ENCODE peak calls at places on chromosomes 6 and 20, in eight cellular contexts. T is suprapubic skin, I is stomach, M is HCT116, R is spleen, J is GM23338, N is endothelial cell of umbilical vein, X is GM12892. C is an unnamed sample.

GRCh38 chr6:147135211-147135672 is 69.0 kb upstream of the STXBP5 start:
- DNase-seq in J (peak), N (no peak), T (no peak), X (no peak), M (no peak), R (no peak), I (no peak), C (no peak)

GRCh38 chr6:163963205-163964120 is 548.9 kb downstream of the QKI start:
- DNase-seq in N (no peak), I (no peak), X (no peak), T (no peak), M (no peak), R (no peak), J (no peak), C (no peak)

GRCh38 chr20:45229264-45230056 is 8.3 kb downstream of the SEMG2 start:
- DNase-seq in X (no peak), R (peak), J (peak), I (peak), N (no peak), M (peak), T (no peak), C (no peak)

GRCh38 chr6:150627601-150628012 is 27.9 kb downstream of the PLEKHG1 start:
- DNase-seq in M (no peak), R (no peak), J (no peak), T (no peak), X (no peak), I (no peak), N (peak), C (no peak)

GRCh38 chr6:34992353-34992752 is 103.3 kb downstream of the ANKS1A start:
- DNase-seq in I (no peak), X (no peak), T (no peak), J (no peak), N (no peak), R (no peak), M (no peak), C (no peak)

GRCh38 chr20:39935921-39936320 is 753.1 kb downstream of the MAFB start:
- DNase-seq in I (no peak), M (no peak), X (no peak), T (no peak), R (no peak), N (no peak), J (no peak), C (no peak)

GRCh38 chr6:31640612-31641011 is 11.8 kb downstream of the BAG6 start:
- DNase-seq in M (no peak), X (no peak), J (no peak), N (no peak), I (no peak), T (no peak), R (no peak), C (no peak)

GRCh38 chr6:17679726-17680125 is 27.0 kb downstream of the NUP153 start:
- DNase-seq in M (no peak), X (no peak), J (peak), N (no peak), I (no peak), R (no peak), T (no peak), C (no peak)

GRCh38 chr6:40054186-40054585 is 119.9 kb upstream of the MOCS1 start:
- DNase-seq in M (no peak), J (no peak), X (no peak), T (no peak), N (no peak), I (no peak), R (no peak), C (no peak)

GRCh38 chr20:46835418-46835817 is 59.2 kb upstream of the EYA2 start:
- DNase-seq in R (no peak), T (no peak), X (no peak), N (no peak), I (no peak), J (no peak), M (no peak), C (no peak)

GRCh38 chr6:88780714-88781389 is 182.6 kb downstream of the RNGTT start:
- DNase-seq in I (no peak), R (no peak), X (no peak), J (peak), N (peak), M (peak), T (no peak), C (peak)

GRCh38 chr6:30963641-30964040 is 19.9 kb upstream of the MUC21 start:
- DNase-seq in I (no peak), M (no peak), R (no peak), X (no peak), N (no peak), T (no peak), J (no peak), C (no peak)

GRCh38 chr6:31776563-31776960 is 566 bp downstream of the VWA7 start:
- DNase-seq in J (peak), N (no peak), X (no peak), I (no peak), R (no peak), M (no peak), T (no peak), C (no peak)

GRCh38 chr6:3366596-3367413 is 90.0 kb downstream of the SLC22A23 start:
- DNase-seq in X (no peak), T (no peak), N (no peak), M (no peak), R (no peak), I (no peak), J (no peak), C (no peak)

GRCh38 chr20:41052742-41053419 is 24.3 kb downstream of the TOP1 start:
- DNase-seq in T (no peak), M (no peak), X (no peak), I (no peak), J (peak), R (no peak), N (peak), C (no peak)

GRCh38 chr6:28766426-28766825 is 157.4 kb downstream of the TRIM27 start:
- DNase-seq in R (no peak), I (no peak), J (peak), N (no peak), T (no peak), X (no peak), M (no peak), C (no peak)

GRCh38 chr6:19578489-19578888 is 258.7 kb upstream of the ID4 start:
- DNase-seq in I (no peak), M (no peak), J (no peak), R (no peak), T (no peak), N (no peak), X (no peak), C (no peak)

GRCh38 chr6:17473554-17473953 is 80.2 kb downstream of the CAP2 start:
- DNase-seq in X (no peak), R (no peak), M (no peak), J (no peak), T (no peak), I (no peak), N (no peak), C (no peak)

GRCh38 chr6:148203970-148204369 is 138.7 kb upstream of the SASH1 start:
- DNase-seq in I (no peak), N (no peak), R (no peak), M (no peak), T (no peak), J (no peak), X (no peak), C (no peak)

GRCh38 chr6:31762878-31763616 is 591 bp downstream of the SAPCD1 start:
- DNase-seq in M (no peak), J (no peak), X (no peak), N (no peak), I (no peak), T (no peak), R (peak), C (no peak)

GRCh38 chr6:36805107-36805797 is 34.0 kb downstream of the CPNE5 start:
- DNase-seq in J (no peak), M (no peak), T (no peak), N (no peak), R (no peak), X (no peak), I (no peak), C (no peak)

DNA sequence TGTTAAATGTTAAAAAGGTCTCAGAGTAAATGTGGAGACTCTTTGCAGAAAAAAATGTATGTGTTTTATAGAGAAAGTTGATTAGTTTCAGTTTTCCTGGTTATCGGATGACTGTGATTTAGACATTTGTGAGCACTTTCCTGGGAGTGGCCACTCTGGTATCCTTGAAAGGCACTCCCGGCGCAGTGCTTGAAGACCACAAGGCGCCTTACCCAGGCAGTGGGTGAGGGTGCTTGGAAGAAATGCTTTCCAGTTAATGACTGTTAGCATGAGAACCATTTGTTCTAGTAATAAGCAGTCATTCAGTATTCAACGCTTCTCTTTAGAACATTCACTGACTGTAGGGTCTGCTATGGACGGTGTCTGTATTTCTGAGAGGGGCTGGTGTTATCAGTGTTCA is 7.2 kb downstream of the CDS2 start:
- DNase-seq in R (no peak), X (no peak), T (no peak), M (no peak), I (no peak), J (no peak), N (no peak), C (no peak)
- TF ChIP-seq POLR2AphosphoS5 in R (no peak), X (no peak), T (no peak), M (no peak), I (no peak), J (no peak), N (no peak), C (no peak)

DNA sequence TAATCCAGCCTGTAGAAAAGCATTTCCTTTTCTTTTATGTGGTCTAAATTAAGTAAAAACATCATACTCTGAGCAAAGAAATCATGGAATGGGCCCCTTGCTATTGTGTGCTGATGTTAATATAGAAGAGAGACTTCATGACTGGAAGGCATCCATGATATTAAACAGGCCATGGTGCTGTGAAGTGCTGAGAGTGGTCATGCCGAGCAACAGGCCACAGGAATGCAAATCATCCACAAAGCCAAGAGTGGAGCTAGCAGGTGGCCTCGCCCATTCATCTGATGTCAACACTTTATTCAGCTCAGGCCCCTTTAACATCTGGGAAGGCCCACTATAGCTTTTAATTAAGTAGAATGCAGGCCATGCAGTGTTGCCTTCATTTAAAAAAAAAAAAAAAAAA is 115.2 kb upstream of the HMGCLL1 start:
- DNase-seq in X (no peak), R (no peak), T (no peak), I (no peak), N (no peak), J (peak), M (no peak), C (no peak)
- TF ChIP-seq POLR2AphosphoS5 in X (no peak), R (no peak), T (no peak), I (peak), N (no peak), J (no peak), M (no peak), C (no peak)

DNA sequence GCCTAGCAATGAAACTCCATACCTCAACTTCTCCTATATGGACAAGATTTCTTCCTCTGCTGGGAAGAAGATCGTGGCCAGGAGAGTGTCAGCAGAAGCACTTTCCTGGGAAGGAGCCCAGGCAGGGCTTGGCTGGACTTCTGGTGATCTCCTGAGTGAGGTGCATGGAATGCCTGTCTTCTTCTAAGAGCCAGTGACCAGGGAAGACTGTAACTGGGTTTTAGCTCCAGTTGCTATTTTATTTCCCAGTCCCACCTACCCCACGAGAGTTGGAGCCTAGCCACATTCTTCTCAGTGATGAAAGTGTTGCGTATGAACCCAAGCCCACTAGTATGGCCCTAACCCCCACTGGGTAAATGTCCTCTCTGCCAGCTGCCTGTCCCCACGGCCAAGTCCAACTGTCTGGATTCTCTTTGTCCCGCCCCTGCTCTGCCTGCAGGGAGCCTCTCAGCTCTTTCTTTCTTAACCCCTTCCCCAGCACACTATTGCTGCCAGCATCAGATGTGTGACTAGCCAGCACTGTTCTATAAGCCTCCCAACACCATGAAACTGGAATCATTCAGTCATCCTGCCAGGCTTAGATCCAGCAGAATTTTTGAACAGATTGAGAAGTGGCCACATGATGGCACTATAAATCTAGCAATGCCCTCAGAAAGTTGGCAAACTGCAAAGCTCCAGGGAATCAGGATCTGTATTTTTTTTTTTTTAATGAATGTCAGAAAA is 69.8 kb upstream of the FAM184A start:
- DNase-seq in R (no peak), N (peak), J (peak), M (peak), X (no peak), T (no peak), I (no peak), C (peak)
- TF ChIP-seq POLR2AphosphoS5 in R (no peak), N (no peak), J (no peak), M (no peak), X (no peak), T (no peak), I (peak), C (no peak)

GRCh38 chr6:139531716-139532115 is 157.3 kb upstream of the CITED2 start:
- DNase-seq in J (no peak), N (no peak), I (no peak), M (no peak), T (no peak), R (no peak), X (no peak), C (no peak)
- TF ChIP-seq POLR2AphosphoS5 in J (no peak), N (no peak), I (no peak), M (no peak), T (no peak), R (no peak), X (no peak), C (no peak)

GRCh38 chr6:137172734-137173431 is 561 bp downstream of the IL22RA2 start:
- DNase-seq in X (no peak), J (no peak), T (no peak), I (no peak), M (no peak), R (no peak), N (no peak), C (no peak)

GRCh38 chr6:137173501-137173900 is at the start of gene IL22RA2:
- DNase-seq in N (no peak), I (no peak), R (no peak), M (no peak), J (no peak), T (no peak), X (no peak), C (no peak)

GRCh38 chr6:137177611-137178010 is 4.2 kb upstream of the IL22RA2 start:
- DNase-seq in I (no peak), X (no peak), N (no peak), M (no peak), T (no peak), J (no peak), R (no peak), C (no peak)

GRCh38 chr6:137176729-137177128 is 3.3 kb upstream of the IL22RA2 start:
- DNase-seq in N (no peak), I (no peak), R (no peak), X (no peak), J (no peak), M (no peak), T (no peak), C (no peak)

GRCh38 chr6:137175157-137175889 is 1.9 kb upstream of the IL22RA2 start:
- DNase-seq in R (no peak), I (no peak), T (no peak), J (no peak), M (no peak), X (no peak), N (no peak), C (no peak)
- TF ChIP-seq POLR2AphosphoS5 in R (no peak), I (no peak), T (no peak), J (no peak), M (no peak), X (no peak), N (no peak), C (no peak)

GRCh38 chr6:1400126-1400850 is 10.9 kb downstream of the FOXF2 start:
- DNase-seq in N (no peak), I (peak), X (no peak), M (no peak), R (no peak), T (peak), J (no peak), C (no peak)
- TF ChIP-seq POLR2AphosphoS5 in N (no peak), I (no peak), X (no peak), M (no peak), R (no peak), T (no peak), J (no peak), C (no peak)

GRCh38 chr20:50292324-50293243 is 102.0 kb downstream of the CEBPB start:
- DNase-seq in M (no peak), J (peak), I (peak), X (no peak), N (peak), R (peak), T (peak), C (no peak)
- TF ChIP-seq POLR2AphosphoS5 in M (no peak), J (no peak), I (peak), X (no peak), N (peak), R (peak), T (peak), C (no peak)

GRCh38 chr6:142926494-142927273 is 18.3 kb downstream of the HIVEP2 start:
- DNase-seq in T (peak), N (peak), I (peak), M (no peak), J (peak), X (peak), R (peak), C (no peak)
- TF ChIP-seq POLR2AphosphoS5 in T (peak), N (peak), I (peak), M (peak), J (no peak), X (peak), R (peak), C (no peak)